ENCODE peak calls at places on chromosomes 11 and 22, in six cellular contexts. V, F, M, I, J and E are unnamed samples.

GRCh38 chr22:19524170-19525115 is at the start of gene CLDN5:
- DNase-seq in V (no peak), F (no peak), M (no peak), I (peak), J (no peak), E (no peak)

GRCh38 chr11:26951849-26952515 is 41.9 kb upstream of the FIBIN start:
- DNase-seq in V (no peak), F (no peak), M (no peak), I (peak), J (no peak), E (no peak)

GRCh38 chr11:85815186-85815911 is 4.4 kb upstream of the SYTL2 start:
- DNase-seq in V (no peak), F (no peak), M (no peak), I (no peak), J (peak), E (no peak)

GRCh38 chr11:2931416-2931746 is 2.2 kb upstream of the PHLDA2 start:
- DNase-seq in V (no peak), F (no peak), M (no peak), I (no peak), J (no peak), E (no peak)

GRCh38 chr22:20128902-20129746 is 2.5 kb upstream of the ZDHHC8 start:
- DNase-seq in V (no peak), F (peak), M (no peak), I (peak), J (no peak), E (no peak)

GRCh38 chr11:3091846-3092602 is 34.8 kb upstream of the CARS1 start:
- DNase-seq in V (no peak), F (peak), M (peak), I (peak), J (no peak), E (no peak)

GRCh38 chr11:117572671-117573070 is 224.3 kb downstream of the DSCAML1 start:
- DNase-seq in V (no peak), F (no peak), M (no peak), I (no peak), J (no peak), E (no peak)

GRCh38 chr11:102869354-102869753 is 5.4 kb downstream of the MMP12 start:
- DNase-seq in V (no peak), F (no peak), M (no peak), I (no peak), J (no peak), E (no peak)

GRCh38 chr11:45383229-45383628 is 97.1 kb upstream of the SYT13 start:
- DNase-seq in V (no peak), F (no peak), M (no peak), I (peak), J (no peak), E (peak)

GRCh38 chr11:102911758-102912481 is 37.1 kb upstream of the MMP12 start:
- DNase-seq in V (peak), F (no peak), M (no peak), I (no peak), J (no peak), E (no peak)

GRCh38 chr22:30969532-30970355 is 679 bp downstream of the TUG1 start:
- DNase-seq in V (no peak), F (peak), M (no peak), I (peak), J (no peak), E (no peak)

GRCh38 chr22:29073618-29074275 is 912 bp downstream of the KREMEN1 start:
- DNase-seq in V (peak), F (peak), M (peak), I (peak), J (no peak), E (no peak)

GRCh38 chr11:44524751-44525171 is 40.7 kb upstream of the CD82 start:
- DNase-seq in V (no peak), F (no peak), M (no peak), I (peak), J (no peak), E (no peak)

DNA sequence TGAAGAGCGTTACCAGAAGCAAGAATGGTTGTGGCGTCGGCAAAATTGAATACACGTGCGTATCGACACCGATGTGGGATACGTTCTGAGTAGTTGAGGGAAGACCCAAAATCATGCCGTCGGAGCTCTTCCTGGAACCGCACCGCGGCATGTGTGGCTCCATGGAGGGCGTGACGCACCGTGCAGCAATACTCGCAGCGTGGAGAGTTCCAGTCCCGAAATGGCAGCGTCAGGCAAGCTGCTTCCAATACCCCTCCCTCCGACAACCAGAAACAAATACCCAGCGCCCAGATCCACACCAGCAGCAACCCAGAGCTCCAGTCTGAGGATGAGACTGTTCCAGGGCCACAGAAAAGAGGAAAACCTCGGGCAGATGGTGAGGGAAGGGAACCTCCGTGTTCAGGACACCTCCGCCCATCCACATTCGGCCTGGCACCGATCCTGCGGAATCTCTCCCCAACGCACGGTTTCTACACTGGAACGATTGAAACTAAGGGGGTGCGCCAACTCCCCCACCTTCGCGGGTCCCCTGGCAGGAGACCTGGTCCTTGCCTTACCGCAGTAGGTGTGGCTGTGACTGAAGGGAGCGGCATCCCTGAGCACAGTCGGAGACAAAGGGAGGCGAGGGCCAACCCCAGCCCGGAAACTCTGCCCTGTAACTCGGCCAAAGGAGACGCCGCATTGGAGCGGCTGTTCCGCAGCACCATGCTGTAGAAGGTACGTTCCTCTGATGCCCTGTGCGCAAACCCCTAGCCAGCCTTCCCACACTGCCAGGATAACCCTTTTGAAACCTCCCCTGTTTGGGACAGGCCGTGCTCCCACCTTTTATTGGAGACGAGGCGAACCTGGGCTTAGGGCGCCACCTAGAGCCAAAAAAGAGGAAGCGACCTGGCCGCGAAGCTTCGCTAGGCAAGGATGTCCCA is 28.3 kb downstream of the DBX1 start:
- DNase-seq in V (peak), F (peak), M (peak), I (peak), J (peak), E (no peak)
- H3K4me3 ChIP-seq in V (peak), F (peak), M (peak), I (peak), J (peak), E (peak)

GRCh38 chr22:42743501-42743991 is 22.9 kb upstream of the A4GALT start:
- DNase-seq in V (peak), F (no peak), M (peak), I (peak), J (no peak), E (peak)
- H3K4me3 ChIP-seq in V (no peak), F (no peak), M (no peak), I (no peak), J (no peak), E (no peak)

GRCh38 chr22:49964136-49964492 is 3.5 kb downstream of the PIM3 start:
- DNase-seq in V (peak), F (no peak), M (peak), I (no peak), J (no peak), E (no peak)
- H3K4me3 ChIP-seq in V (no peak), F (no peak), M (peak), I (no peak), J (peak), E (no peak)

DNA sequence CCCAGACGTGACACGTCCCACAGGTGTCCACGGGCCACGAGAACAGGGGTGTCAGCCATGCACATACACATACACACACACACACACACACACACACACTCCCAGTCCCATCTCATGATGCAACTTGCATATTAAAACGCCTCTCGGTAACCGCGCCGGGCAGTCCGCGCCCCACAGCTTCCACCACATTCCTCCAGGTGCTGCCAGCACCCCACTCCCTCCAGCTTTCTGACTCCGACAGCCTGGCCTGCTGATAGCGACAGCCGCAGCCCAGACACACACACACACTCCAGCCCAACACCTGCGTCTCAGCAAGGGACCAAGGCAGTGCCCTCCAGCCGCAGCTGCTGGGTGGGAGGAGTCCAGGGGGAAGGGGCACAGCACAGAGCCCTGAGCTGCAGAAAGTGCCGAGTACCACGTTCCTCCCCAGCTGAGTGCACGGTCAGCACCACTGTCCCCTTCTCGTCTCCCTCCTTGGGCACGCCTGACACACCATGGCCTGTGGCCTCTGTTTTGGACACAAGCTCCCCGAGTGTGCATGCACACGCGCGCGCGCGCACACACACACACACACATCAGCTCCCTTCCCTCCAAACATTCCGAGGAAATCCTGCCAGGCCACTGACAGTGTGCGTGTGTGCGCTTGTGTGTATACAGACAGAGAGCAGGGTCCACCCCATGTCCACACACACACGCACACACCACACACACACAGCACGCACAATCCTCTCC is 1.3 kb downstream of the ELFN2 start:
- DNase-seq in V (no peak), F (no peak), M (no peak), I (no peak), J (no peak), E (peak)
- H3K4me3 ChIP-seq in V (no peak), F (no peak), M (no peak), I (no peak), J (peak), E (peak)

GRCh38 chr11:506950-507726 is at the start of gene RNH1:
- DNase-seq in V (peak), F (peak), M (peak), I (peak), J (peak), E (peak)
- H3K4me3 ChIP-seq in V (peak), F (peak), M (peak), I (peak), J (peak), E (peak)

GRCh38 chr11:31060880-31061279 is 308.7 kb downstream of the DCDC1 start:
- DNase-seq in V (no peak), F (no peak), M (no peak), I (peak), J (no peak), E (no peak)
- H3K4me3 ChIP-seq in V (no peak), F (no peak), M (no peak), I (no peak), J (no peak), E (no peak)

DNA sequence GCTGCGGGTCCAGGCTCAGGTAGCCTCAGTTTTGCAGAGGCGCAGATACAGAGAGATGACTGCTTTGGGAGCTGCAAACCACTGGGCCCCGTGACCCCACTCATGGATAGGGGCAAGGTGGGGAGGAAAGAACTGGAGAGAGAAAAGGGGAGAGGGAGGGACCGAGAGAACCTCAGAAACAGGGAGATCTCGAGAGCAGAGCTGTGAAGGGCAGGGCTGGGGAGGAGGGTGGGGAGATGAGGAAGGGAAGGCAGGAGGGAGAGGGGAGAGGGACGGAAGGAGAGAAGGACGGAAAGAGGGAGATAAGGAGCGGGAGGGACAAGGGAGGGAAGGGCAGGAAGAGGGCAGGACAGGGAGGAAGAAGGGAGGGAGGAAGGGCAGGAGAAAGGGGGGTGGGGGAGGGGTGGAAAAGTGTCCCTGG is 46.3 kb downstream of the IGLL1 start:
- DNase-seq in V (no peak), F (peak), M (peak), I (peak), J (no peak), E (no peak)
- H3K4me3 ChIP-seq in V (no peak), F (no peak), M (no peak), I (no peak), J (no peak), E (no peak)

GRCh38 chr11:66277475-66278391 is at the start of gene CNIH2:
- DNase-seq in V (no peak), F (peak), M (no peak), I (peak), J (no peak), E (no peak)

GRCh38 chr11:66281001-66281400 is 3.0 kb downstream of the CNIH2 start:
- DNase-seq in V (no peak), F (no peak), M (no peak), I (no peak), J (no peak), E (no peak)

GRCh38 chr11:66278396-66279091 is 569 bp downstream of the CNIH2 start:
- DNase-seq in V (no peak), F (no peak), M (no peak), I (peak), J (no peak), E (no peak)

GRCh38 chr11:66280428-66280827 is 2.5 kb downstream of the CNIH2 start:
- DNase-seq in V (no peak), F (no peak), M (no peak), I (no peak), J (no peak), E (no peak)

GRCh38 chr11:66279092-66279797 is 1.3 kb downstream of the CNIH2 start:
- DNase-seq in V (no peak), F (no peak), M (no peak), I (no peak), J (no peak), E (no peak)
- H3K4me3 ChIP-seq in V (no peak), F (no peak), M (no peak), I (no peak), J (no peak), E (no peak)

GRCh38 chr11:32438346-32438882 is 3.1 kb upstream of the WT1 start:
- DNase-seq in V (no peak), F (no peak), M (no peak), I (no peak), J (no peak), E (no peak)
- H3K4me3 ChIP-seq in V (no peak), F (no peak), M (no peak), I (peak), J (no peak), E (no peak)

GRCh38 chr22:23591846-23592245 is 11.8 kb upstream of the IGLL1 start:
- DNase-seq in V (no peak), F (no peak), M (peak), I (no peak), J (no peak), E (no peak)
- H3K4me3 ChIP-seq in V (no peak), F (no peak), M (no peak), I (no peak), J (no peak), E (no peak)